ENCODE peak calls at places on chromosomes 12 and 14, in four cellular contexts. W is mucosa of descending colon, O is brain microvascular endothelial cell, P is GM12865. R is an unnamed sample.

GRCh38 chr14:24262821-24263733 is at the start of gene TGM1:
- DNase-seq in W (no peak), O (no peak), P (no peak), R (no peak)

GRCh38 chr14:100660498-100661339 is 66.0 kb upstream of the DLK1 start:
- DNase-seq in W (no peak), O (no peak), P (no peak), R (no peak)

GRCh38 chr12:78470354-78471195 is 394.0 kb upstream of the SYT1 start:
- DNase-seq in W (peak), O (peak), P (peak), R (peak)

GRCh38 chr12:28424965-28425364 is 234.7 kb downstream of the CCDC91 start:
- DNase-seq in W (no peak), O (peak), P (no peak), R (no peak)

GRCh38 chr14:93960108-93960475 is 16.3 kb downstream of the ASB2 start:
- DNase-seq in W (no peak), O (no peak), P (no peak), R (no peak)

GRCh38 chr14:98799891-98800290 is 472.1 kb downstream of the BCL11B start:
- DNase-seq in W (no peak), O (no peak), P (no peak), R (no peak)

GRCh38 chr12:754871-755562 is 2.6 kb downstream of the WNK1 start:
- DNase-seq in W (peak), O (peak), P (peak), R (peak)

GRCh38 chr12:88299567-88300101 is 157.5 kb downstream of the TMTC3 start:
- DNase-seq in W (no peak), O (peak), P (peak), R (peak)

GRCh38 chr12:68177562-68177961 is 18.0 kb upstream of the IFNG start:
- DNase-seq in W (no peak), O (no peak), P (no peak), R (no peak)

GRCh38 chr12:45989277-45989856 is 1.0 kb downstream of the SCAF11 start:
- DNase-seq in W (peak), O (no peak), P (peak), R (no peak)

GRCh38 chr14:53701108-53701875 is 255.3 kb downstream of the BMP4 start:
- DNase-seq in W (no peak), O (no peak), P (peak), R (no peak)

GRCh38 chr14:64671591-64671990 is 32.6 kb upstream of the PLEKHG3 start:
- DNase-seq in W (peak), O (peak), P (peak), R (no peak)

GRCh38 chr12:132335179-132335756 is 5.9 kb upstream of the GALNT9 start:
- DNase-seq in W (no peak), O (no peak), P (no peak), R (no peak)
- H3K4me3 ChIP-seq in W (no peak), O (no peak), P (no peak), R (no peak)

GRCh38 chr12:52380271-52380694 is 5.2 kb downstream of the KRT84 start:
- DNase-seq in W (peak), O (peak), P (no peak), R (no peak)
- TF ChIP-seq CTCF in W (no peak), O (peak), P (peak), R (peak)

DNA sequence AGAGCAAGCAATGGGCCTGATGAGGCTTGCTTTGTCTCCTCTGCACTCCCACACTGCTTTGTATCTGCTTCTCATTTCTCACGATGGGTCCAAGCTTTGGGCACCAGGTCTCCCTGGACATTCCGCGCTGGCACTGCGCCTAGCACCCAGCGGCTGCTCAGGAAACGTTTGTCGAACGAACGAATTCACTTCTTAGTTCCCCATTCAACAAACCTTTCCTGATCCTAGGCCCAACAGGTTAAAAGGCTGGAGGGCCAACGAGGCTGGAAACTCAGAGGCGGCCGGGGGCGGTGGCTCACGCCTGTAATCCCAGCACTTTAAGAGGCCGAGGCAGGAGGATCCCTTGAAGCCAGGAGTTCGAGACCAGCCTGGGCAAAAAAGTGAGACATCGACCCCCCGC is 1.0 kb upstream of the GLRX5 start:
- DNase-seq in W (no peak), O (no peak), P (peak), R (no peak)
- H3K4me3 ChIP-seq in W (peak), O (peak), P (peak), R (peak)

DNA sequence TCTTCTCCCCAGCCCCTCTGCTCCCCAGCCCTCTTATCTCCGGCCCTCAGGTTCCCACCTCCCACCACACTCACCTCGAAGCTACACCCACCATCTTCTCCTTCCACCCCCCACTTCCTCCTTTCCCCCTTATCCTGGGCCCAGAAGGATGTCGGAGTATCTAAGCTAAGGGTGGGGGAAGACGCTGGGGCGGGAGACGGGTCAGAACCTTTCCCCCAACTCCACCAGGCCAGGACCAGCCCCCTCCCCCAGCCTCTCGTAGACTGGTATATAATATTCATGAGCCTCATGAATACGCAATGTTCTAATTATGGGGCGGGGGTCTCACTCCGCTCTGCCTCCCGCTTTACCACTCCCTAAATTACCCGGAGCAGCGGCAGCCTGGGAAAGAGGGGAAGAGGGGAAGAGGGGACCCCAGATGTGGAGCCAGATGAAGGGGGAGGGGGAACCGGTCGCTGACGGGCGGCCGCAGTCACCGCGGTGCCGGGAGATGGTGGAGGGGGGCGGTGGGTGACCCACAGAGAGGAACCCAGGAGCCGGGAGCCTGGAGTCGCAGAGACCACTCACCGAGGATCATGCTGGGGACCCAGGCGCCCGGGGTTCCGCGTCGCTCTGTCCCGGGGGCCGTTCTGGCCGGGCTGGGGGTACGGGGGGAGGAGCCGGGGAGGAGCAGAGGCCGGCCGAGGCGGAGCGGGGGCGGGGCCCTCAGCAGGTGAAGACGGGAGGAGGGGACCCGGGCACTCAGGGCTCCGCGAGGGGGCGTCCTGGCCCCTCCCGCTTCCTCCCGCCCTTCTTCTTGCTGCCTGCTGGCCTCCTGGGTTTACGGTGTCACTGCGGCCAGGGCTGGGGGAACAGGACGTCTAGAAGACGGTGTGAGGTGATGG is 6.4 kb upstream of the ZNF385A start:
- DNase-seq in W (peak), O (no peak), P (peak), R (no peak)
- TF ChIP-seq CTCF in W (no peak), O (peak), P (peak), R (no peak)

DNA sequence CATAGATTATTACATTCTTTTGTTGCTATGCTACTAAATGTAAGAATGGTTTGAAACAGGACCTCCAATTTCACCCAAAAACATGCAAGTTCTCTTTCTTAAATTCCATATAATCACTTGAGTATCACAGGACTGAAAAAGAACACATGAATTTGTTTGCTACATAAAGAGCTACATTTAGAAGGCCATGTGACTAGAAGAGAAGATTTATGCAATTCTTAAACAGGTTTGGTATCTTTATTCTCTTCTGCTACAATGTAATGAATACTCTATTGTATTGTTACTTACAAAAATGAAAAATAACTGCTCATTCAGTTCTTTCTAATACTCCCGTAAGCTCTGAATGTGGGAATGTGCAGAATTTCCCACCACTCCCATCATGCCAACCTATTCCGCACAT is 9.3 kb downstream of the EPS8 start:
- DNase-seq in W (no peak), O (no peak), P (no peak), R (no peak)
- H3K4me3 ChIP-seq in W (no peak), O (no peak), P (no peak), R (no peak)